ENCODE peak calls at places on chromosomes 5 and 9, in six cellular contexts. K is cerebellum; S is activated CD8-positive, alpha-beta T cell treated with anti-CD3 and anti-CD28 coated beads for 36 hours; M is CD14-positive monocyte; H is GM20000; C is myocyte. E is an unnamed sample.

GRCh38 chr9:95511232-95511951 is 5.4 kb downstream of the PTCH1 start:
- DNase-seq in K (peak; percentile 57), S (peak; percentile 71), M (no peak), H (no peak), C (peak; percentile 78), E (peak; percentile 67)

GRCh38 chr5:172564187-172564586 is 76.9 kb upstream of the NEURL1B start:
- DNase-seq in K (no peak), S (no peak), M (no peak), H (no peak), C (no peak), E (no peak)

GRCh38 chr5:149317281-149318048 is 27.8 kb upstream of the GRPEL2 start:
- DNase-seq in K (peak; percentile 70), S (peak; percentile 59), M (no peak), H (peak; percentile 71), C (peak; percentile 78), E (peak; percentile 51)

GRCh38 chr9:121373401-121373769 is 3.3 kb upstream of the STOM start:
- DNase-seq in K (no peak), S (no peak), M (no peak), H (no peak), C (no peak), E (peak; percentile 58)

GRCh38 chr9:18255747-18256146 is 218.2 kb upstream of the ADAMTSL1 start:
- DNase-seq in K (no peak), S (no peak), M (no peak), H (no peak), C (no peak), E (no peak)

GRCh38 chr9:133186736-133187135 is 22.3 kb downstream of the OBP2B start:
- DNase-seq in K (no peak), S (no peak), M (no peak), H (no peak), C (no peak), E (no peak)

GRCh38 chr5:31934156-31934555 is 240.0 kb downstream of the GOLPH3 start:
- DNase-seq in K (no peak), S (no peak), M (no peak), H (no peak), C (no peak), E (no peak)

GRCh38 chr9:21556581-21557427 is 74.7 kb upstream of the IFNE start:
- DNase-seq in K (no peak), S (no peak), M (no peak), H (no peak), C (no peak), E (no peak)

GRCh38 chr9:69027355-69028097 is 8.0 kb upstream of the FXN start:
- DNase-seq in K (peak; percentile 71), S (peak; percentile 50), M (no peak), H (peak; percentile 73), C (peak; percentile 58), E (peak; percentile 51)

GRCh38 chr9:82938426-82938825 is 124.5 kb downstream of the RASEF start:
- DNase-seq in K (no peak), S (no peak), M (no peak), H (no peak), C (no peak), E (no peak)

GRCh38 chr9:137878146-137878941 is 762 bp downstream of the CACNA1B start:
- DNase-seq in K (peak; percentile 66), S (peak; percentile 36), M (no peak), H (peak; percentile 82), C (no peak), E (peak; percentile 12)

GRCh38 chr9:137465000-137465769 is 6.1 kb upstream of the NSMF start:
- DNase-seq in K (no peak), S (no peak), M (no peak), H (no peak), C (no peak), E (no peak)

GRCh38 chr5:160021818-160022446 is 13.0 kb downstream of the TTC1 start:
- DNase-seq in K (peak; percentile 76), S (peak; percentile 56), M (no peak), H (peak; percentile 52), C (peak; percentile 75), E (peak; percentile 71)

GRCh38 chr9:94787268-94787667 is 60.8 kb downstream of the AOPEP start:
- DNase-seq in K (no peak), S (peak; percentile 17), M (no peak), H (no peak), C (no peak), E (no peak)

GRCh38 chr5:31911291-31912265 is 262.5 kb downstream of the GOLPH3 start:
- DNase-seq in K (peak; percentile 10), S (no peak), M (no peak), H (no peak), C (no peak), E (peak; percentile 28)

GRCh38 chr5:61525573-61526142 is 193.6 kb downstream of the ZSWIM6 start:
- DNase-seq in K (no peak), S (no peak), M (no peak), H (no peak), C (no peak), E (no peak)

GRCh38 chr9:36163049-36163839 is 5.9 kb upstream of the CCIN start:
- DNase-seq in K (peak; percentile 70), S (no peak), M (no peak), H (no peak), C (peak; percentile 89), E (peak; percentile 72)

GRCh38 chr5:68465133-68465532 is 249.6 kb downstream of the PIK3R1 start:
- DNase-seq in K (no peak), S (peak; percentile 66), M (no peak), H (no peak), C (no peak), E (no peak)

GRCh38 chr5:137486707-137487106 is 12.4 kb downstream of the SPOCK1 start:
- DNase-seq in K (no peak), S (no peak), M (no peak), H (no peak), C (peak; percentile 29), E (peak; percentile 49)

E was measured in iris pigment epithelial cell.